ENCODE peak calls at places on chromosomes 6 and 20, in nine cellular contexts. One of them, this sample, is unnamed.

GRCh38 chr6:134805163-134805562 is 144.7 kb downstream of the ALDH8A1 start:
- DNase-seq in testis: no peak
- DNase-seq in keratinocyte: no peak
- DNase-seq in AG09319: no peak
- DNase-seq in BJ: no peak
- DNase-seq in activated B cell treated with CpG ODN at 0.5 μM for 24 hours: no peak
- DNase-seq in pancreas: no peak
- DNase-seq in fibroblast of lung: no peak
- DNase-seq in astrocyte of the cerebellum: no peak
- DNase-seq in this sample: no peak

GRCh38 chr20:17995967-17996819 is 27.4 kb downstream of the MGME1 start:
- DNase-seq in testis: peak
- DNase-seq in keratinocyte: peak
- DNase-seq in AG09319: peak
- DNase-seq in BJ: peak
- DNase-seq in activated B cell treated with CpG ODN at 0.5 μM for 24 hours: no peak
- DNase-seq in pancreas: no peak
- DNase-seq in fibroblast of lung: peak
- DNase-seq in astrocyte of the cerebellum: peak
- DNase-seq in this sample: no peak

GRCh38 chr6:170063851-170064617 is 226.8 kb downstream of the DLL1 start:
- DNase-seq in testis: no peak
- DNase-seq in keratinocyte: no peak
- DNase-seq in AG09319: no peak
- DNase-seq in BJ: no peak
- DNase-seq in activated B cell treated with CpG ODN at 0.5 μM for 24 hours: no peak
- DNase-seq in pancreas: no peak
- DNase-seq in fibroblast of lung: no peak
- DNase-seq in astrocyte of the cerebellum: no peak
- DNase-seq in this sample: peak

GRCh38 chr6:79586548-79586947 is 44.6 kb upstream of the SH3BGRL2 start:
- DNase-seq in testis: no peak
- DNase-seq in keratinocyte: no peak
- DNase-seq in AG09319: no peak
- DNase-seq in BJ: no peak
- DNase-seq in activated B cell treated with CpG ODN at 0.5 μM for 24 hours: no peak
- DNase-seq in pancreas: no peak
- DNase-seq in fibroblast of lung: no peak
- DNase-seq in astrocyte of the cerebellum: no peak
- DNase-seq in this sample: no peak

GRCh38 chr20:17794400-17794799 is 94.6 kb downstream of the BANF2 start:
- DNase-seq in testis: no peak
- DNase-seq in keratinocyte: no peak
- DNase-seq in AG09319: no peak
- DNase-seq in BJ: no peak
- DNase-seq in activated B cell treated with CpG ODN at 0.5 μM for 24 hours: no peak
- DNase-seq in pancreas: peak
- DNase-seq in fibroblast of lung: no peak
- DNase-seq in astrocyte of the cerebellum: no peak
- DNase-seq in this sample: no peak

GRCh38 chr6:48826318-48826595 is 636.8 kb downstream of the MMUT start:
- DNase-seq in testis: no peak
- DNase-seq in keratinocyte: no peak
- DNase-seq in AG09319: no peak
- DNase-seq in BJ: no peak
- DNase-seq in activated B cell treated with CpG ODN at 0.5 μM for 24 hours: no peak
- DNase-seq in pancreas: no peak
- DNase-seq in fibroblast of lung: peak
- DNase-seq in astrocyte of the cerebellum: no peak
- DNase-seq in this sample: no peak

GRCh38 chr6:154613137-154613676 is 102.7 kb upstream of the CNKSR3 start:
- DNase-seq in testis: no peak
- DNase-seq in keratinocyte: peak
- DNase-seq in AG09319: peak
- DNase-seq in BJ: peak
- DNase-seq in activated B cell treated with CpG ODN at 0.5 μM for 24 hours: no peak
- DNase-seq in pancreas: no peak
- DNase-seq in fibroblast of lung: peak
- DNase-seq in astrocyte of the cerebellum: peak
- DNase-seq in this sample: no peak

GRCh38 chr6:135624402-135625297 is 127.1 kb upstream of the AHI1 start:
- DNase-seq in testis: no peak
- DNase-seq in keratinocyte: no peak
- DNase-seq in AG09319: no peak
- DNase-seq in BJ: no peak
- DNase-seq in activated B cell treated with CpG ODN at 0.5 μM for 24 hours: no peak
- DNase-seq in pancreas: no peak
- DNase-seq in fibroblast of lung: peak
- DNase-seq in astrocyte of the cerebellum: no peak
- DNase-seq in this sample: no peak

GRCh38 chr20:8304124-8304800 is 172.2 kb downstream of the PLCB1 start:
- DNase-seq in testis: no peak
- DNase-seq in keratinocyte: no peak
- DNase-seq in AG09319: no peak
- DNase-seq in BJ: no peak
- DNase-seq in activated B cell treated with CpG ODN at 0.5 μM for 24 hours: no peak
- DNase-seq in pancreas: no peak
- DNase-seq in fibroblast of lung: no peak
- DNase-seq in astrocyte of the cerebellum: peak
- DNase-seq in this sample: no peak

GRCh38 chr6:142746524-142746923 is 198.5 kb downstream of the HIVEP2 start:
- DNase-seq in testis: peak
- DNase-seq in keratinocyte: no peak
- DNase-seq in AG09319: no peak
- DNase-seq in BJ: no peak
- DNase-seq in activated B cell treated with CpG ODN at 0.5 μM for 24 hours: no peak
- DNase-seq in pancreas: no peak
- DNase-seq in fibroblast of lung: no peak
- DNase-seq in astrocyte of the cerebellum: no peak
- DNase-seq in this sample: no peak

GRCh38 chr20:62749851-62750445 is 41.3 kb downstream of the NTSR1 start:
- DNase-seq in testis: no peak
- DNase-seq in keratinocyte: no peak
- DNase-seq in AG09319: no peak
- DNase-seq in BJ: no peak
- DNase-seq in activated B cell treated with CpG ODN at 0.5 μM for 24 hours: no peak
- DNase-seq in pancreas: no peak
- DNase-seq in fibroblast of lung: no peak
- DNase-seq in astrocyte of the cerebellum: no peak
- DNase-seq in this sample: no peak

GRCh38 chr6:157557541-157557940 is 176.6 kb downstream of the ZDHHC14 start:
- DNase-seq in testis: no peak
- DNase-seq in keratinocyte: no peak
- DNase-seq in AG09319: no peak
- DNase-seq in BJ: no peak
- DNase-seq in activated B cell treated with CpG ODN at 0.5 μM for 24 hours: no peak
- DNase-seq in pancreas: no peak
- DNase-seq in fibroblast of lung: no peak
- DNase-seq in astrocyte of the cerebellum: no peak
- DNase-seq in this sample: no peak

GRCh38 chr20:58073945-58074920 is 154.2 kb downstream of the ANKRD60 start:
- DNase-seq in testis: peak
- DNase-seq in keratinocyte: no peak
- DNase-seq in AG09319: no peak
- DNase-seq in BJ: no peak
- DNase-seq in activated B cell treated with CpG ODN at 0.5 μM for 24 hours: no peak
- DNase-seq in pancreas: no peak
- DNase-seq in fibroblast of lung: peak
- DNase-seq in astrocyte of the cerebellum: peak
- DNase-seq in this sample: no peak

GRCh38 chr6:11738681-11739375 is 39.8 kb downstream of the ADTRP start:
- DNase-seq in testis: no peak
- DNase-seq in keratinocyte: no peak
- DNase-seq in AG09319: no peak
- DNase-seq in BJ: no peak
- DNase-seq in activated B cell treated with CpG ODN at 0.5 μM for 24 hours: no peak
- DNase-seq in pancreas: no peak
- DNase-seq in fibroblast of lung: no peak
- DNase-seq in astrocyte of the cerebellum: no peak
- DNase-seq in this sample: no peak

GRCh38 chr6:79073888-79074287 is 4.2 kb downstream of the PHIP start:
- DNase-seq in testis: no peak
- DNase-seq in keratinocyte: no peak
- DNase-seq in AG09319: no peak
- DNase-seq in BJ: no peak
- DNase-seq in activated B cell treated with CpG ODN at 0.5 μM for 24 hours: no peak
- DNase-seq in pancreas: no peak
- DNase-seq in fibroblast of lung: no peak
- DNase-seq in astrocyte of the cerebellum: no peak
- DNase-seq in this sample: no peak

GRCh38 chr6:45714795-45715507 is 300.7 kb downstream of the CLIC5 start:
- DNase-seq in testis: peak
- DNase-seq in keratinocyte: no peak
- DNase-seq in AG09319: peak
- DNase-seq in BJ: no peak
- DNase-seq in activated B cell treated with CpG ODN at 0.5 μM for 24 hours: no peak
- DNase-seq in pancreas: no peak
- DNase-seq in fibroblast of lung: peak
- DNase-seq in astrocyte of the cerebellum: peak
- DNase-seq in this sample: no peak

GRCh38 chr6:161242779-161243693 is 30.8 kb downstream of the AGPAT4 start:
- DNase-seq in testis: no peak
- DNase-seq in keratinocyte: no peak
- DNase-seq in AG09319: peak
- DNase-seq in BJ: no peak
- DNase-seq in activated B cell treated with CpG ODN at 0.5 μM for 24 hours: no peak
- DNase-seq in pancreas: no peak
- DNase-seq in fibroblast of lung: peak
- DNase-seq in astrocyte of the cerebellum: peak
- DNase-seq in this sample: no peak
- TF ChIP-seq CTCF in testis: no peak
- TF ChIP-seq CTCF in keratinocyte: no peak
- TF ChIP-seq CTCF in AG09319: no peak
- TF ChIP-seq CTCF in BJ: no peak
- TF ChIP-seq CTCF in activated B cell treated with CpG ODN at 0.5 μM for 24 hours: no peak
- TF ChIP-seq CTCF in pancreas: no peak
- TF ChIP-seq CTCF in fibroblast of lung: no peak
- TF ChIP-seq CTCF in astrocyte of the cerebellum: no peak
- TF ChIP-seq CTCF in this sample: no peak

DNA sequence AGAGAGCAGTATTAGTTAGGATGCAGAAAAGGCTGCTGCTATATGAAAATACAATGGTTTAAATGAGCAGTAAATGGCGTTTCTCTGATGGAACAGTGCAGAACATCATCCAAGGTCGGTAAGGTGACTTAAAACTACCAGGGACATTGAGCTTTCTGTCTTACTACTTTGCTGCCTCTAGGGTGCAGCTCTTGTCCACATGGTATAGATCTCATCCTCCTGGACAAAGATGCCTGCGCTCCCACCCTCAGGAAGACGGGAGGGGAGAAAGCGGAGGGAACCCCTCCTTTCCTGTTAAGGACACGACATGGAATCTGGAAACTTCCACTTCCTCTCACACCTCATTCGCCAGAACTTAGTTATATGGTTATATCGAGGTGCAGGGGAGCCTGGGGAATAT is 224.4 kb upstream of the TSHZ2 start:
- DNase-seq in testis: peak
- DNase-seq in keratinocyte: no peak
- DNase-seq in AG09319: no peak
- DNase-seq in BJ: no peak
- DNase-seq in activated B cell treated with CpG ODN at 0.5 μM for 24 hours: no peak
- DNase-seq in pancreas: no peak
- DNase-seq in fibroblast of lung: peak
- DNase-seq in astrocyte of the cerebellum: no peak
- DNase-seq in this sample: no peak
- TF ChIP-seq CTCF in testis: peak
- TF ChIP-seq CTCF in keratinocyte: peak
- TF ChIP-seq CTCF in AG09319: peak
- TF ChIP-seq CTCF in BJ: no peak
- TF ChIP-seq CTCF in activated B cell treated with CpG ODN at 0.5 μM for 24 hours: no peak
- TF ChIP-seq CTCF in pancreas: peak
- TF ChIP-seq CTCF in fibroblast of lung: no peak
- TF ChIP-seq CTCF in astrocyte of the cerebellum: peak
- TF ChIP-seq CTCF in this sample: no peak

DNA sequence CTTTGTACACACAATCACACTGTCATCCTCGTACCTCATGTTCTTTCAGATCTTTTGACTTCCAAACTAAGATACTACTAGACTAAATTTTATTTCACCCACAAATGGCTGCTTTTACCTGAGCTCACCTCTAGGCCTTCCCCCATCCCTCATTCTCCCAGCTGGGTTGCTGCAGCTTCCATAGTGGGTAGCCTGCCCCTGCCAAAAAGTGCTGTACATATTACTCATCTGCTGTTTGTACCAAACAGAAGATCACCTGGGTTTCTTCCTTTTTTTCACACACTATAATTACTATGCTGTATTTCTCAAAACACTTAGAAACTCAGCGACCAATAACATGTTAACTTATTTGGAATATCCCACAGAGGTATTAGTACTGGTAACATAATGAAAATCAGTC is 267.6 kb upstream of the PRDM1 start:
- DNase-seq in testis: no peak
- DNase-seq in keratinocyte: no peak
- DNase-seq in AG09319: no peak
- DNase-seq in BJ: no peak
- DNase-seq in activated B cell treated with CpG ODN at 0.5 μM for 24 hours: no peak
- DNase-seq in pancreas: no peak
- DNase-seq in fibroblast of lung: no peak
- DNase-seq in astrocyte of the cerebellum: no peak
- DNase-seq in this sample: no peak
- TF ChIP-seq CTCF in testis: no peak
- TF ChIP-seq CTCF in keratinocyte: peak
- TF ChIP-seq CTCF in AG09319: no peak
- TF ChIP-seq CTCF in BJ: no peak
- TF ChIP-seq CTCF in activated B cell treated with CpG ODN at 0.5 μM for 24 hours: no peak
- TF ChIP-seq CTCF in pancreas: no peak
- TF ChIP-seq CTCF in fibroblast of lung: no peak
- TF ChIP-seq CTCF in astrocyte of the cerebellum: no peak
- TF ChIP-seq CTCF in this sample: no peak

GRCh38 chr20:37283530-37284195 is 5.8 kb upstream of the MANBAL start:
- DNase-seq in testis: no peak
- DNase-seq in keratinocyte: no peak
- DNase-seq in AG09319: no peak
- DNase-seq in BJ: no peak
- DNase-seq in activated B cell treated with CpG ODN at 0.5 μM for 24 hours: no peak
- DNase-seq in pancreas: no peak
- DNase-seq in fibroblast of lung: no peak
- DNase-seq in astrocyte of the cerebellum: no peak
- DNase-seq in this sample: no peak

GRCh38 chr20:37285664-37286374 is 3.6 kb upstream of the MANBAL start:
- DNase-seq in testis: no peak
- DNase-seq in keratinocyte: no peak
- DNase-seq in AG09319: no peak
- DNase-seq in BJ: no peak
- DNase-seq in activated B cell treated with CpG ODN at 0.5 μM for 24 hours: no peak
- DNase-seq in pancreas: no peak
- DNase-seq in fibroblast of lung: no peak
- DNase-seq in astrocyte of the cerebellum: no peak
- DNase-seq in this sample: no peak

GRCh38 chr20:37279820-37280219 is 9.6 kb upstream of the MANBAL start:
- DNase-seq in testis: no peak
- DNase-seq in keratinocyte: no peak
- DNase-seq in AG09319: no peak
- DNase-seq in BJ: no peak
- DNase-seq in activated B cell treated with CpG ODN at 0.5 μM for 24 hours: no peak
- DNase-seq in pancreas: no peak
- DNase-seq in fibroblast of lung: no peak
- DNase-seq in astrocyte of the cerebellum: no peak
- DNase-seq in this sample: no peak

GRCh38 chr20:37284691-37285124 is 4.7 kb upstream of the MANBAL start:
- DNase-seq in testis: no peak
- DNase-seq in keratinocyte: no peak
- DNase-seq in AG09319: no peak
- DNase-seq in BJ: no peak
- DNase-seq in activated B cell treated with CpG ODN at 0.5 μM for 24 hours: no peak
- DNase-seq in pancreas: no peak
- DNase-seq in fibroblast of lung: no peak
- DNase-seq in astrocyte of the cerebellum: no peak
- DNase-seq in this sample: no peak

GRCh38 chr20:37282558-37282957 is 6.9 kb upstream of the MANBAL start:
- DNase-seq in testis: peak
- DNase-seq in keratinocyte: no peak
- DNase-seq in AG09319: no peak
- DNase-seq in BJ: no peak
- DNase-seq in activated B cell treated with CpG ODN at 0.5 μM for 24 hours: no peak
- DNase-seq in pancreas: no peak
- DNase-seq in fibroblast of lung: peak
- DNase-seq in astrocyte of the cerebellum: peak
- DNase-seq in this sample: no peak
- TF ChIP-seq CTCF in testis: peak
- TF ChIP-seq CTCF in keratinocyte: peak
- TF ChIP-seq CTCF in AG09319: peak
- TF ChIP-seq CTCF in BJ: peak
- TF ChIP-seq CTCF in activated B cell treated with CpG ODN at 0.5 μM for 24 hours: no peak
- TF ChIP-seq CTCF in pancreas: no peak
- TF ChIP-seq CTCF in fibroblast of lung: peak
- TF ChIP-seq CTCF in astrocyte of the cerebellum: peak
- TF ChIP-seq CTCF in this sample: no peak